ENCODE peak calls at places on chromosomes 11 and 22, in ten cellular contexts. One of them, this sample, is unnamed.

GRCh38 chr22:43826142-43827093 is 14.3 kb upstream of the EFCAB6 start:
- DNase-seq in GM23338: no peak
- DNase-seq in RWPE1: peak; percentile 63
- DNase-seq in mammary epithelial cell: peak; percentile 68
- DNase-seq in tibial nerve: no peak
- DNase-seq in heart left ventricle: no peak
- DNase-seq in PC-3: peak; percentile 62
- DNase-seq in heart right ventricle: no peak
- DNase-seq in esophagus squamous epithelium: no peak
- DNase-seq in neural crest cell: no peak
- DNase-seq in this sample: peak; percentile 18

GRCh38 chr11:60985501-60985900 is 14.0 kb downstream of the CD6 start:
- DNase-seq in GM23338: no peak
- DNase-seq in RWPE1: no peak
- DNase-seq in mammary epithelial cell: no peak
- DNase-seq in tibial nerve: no peak
- DNase-seq in heart left ventricle: no peak
- DNase-seq in PC-3: no peak
- DNase-seq in heart right ventricle: no peak
- DNase-seq in esophagus squamous epithelium: no peak
- DNase-seq in neural crest cell: no peak
- DNase-seq in this sample: no peak

GRCh38 chr11:111765320-111765983 is 737 bp downstream of the PPP2R1B start:
- DNase-seq in GM23338: peak; percentile 64
- DNase-seq in RWPE1: peak; percentile 31
- DNase-seq in mammary epithelial cell: peak; percentile 16
- DNase-seq in tibial nerve: no peak
- DNase-seq in heart left ventricle: no peak
- DNase-seq in PC-3: peak; percentile 35
- DNase-seq in heart right ventricle: no peak
- DNase-seq in esophagus squamous epithelium: no peak
- DNase-seq in neural crest cell: no peak
- DNase-seq in this sample: peak; percentile 24

GRCh38 chr11:40882301-40882700 is 577.2 kb downstream of the LRRC4C start:
- DNase-seq in GM23338: no peak
- DNase-seq in RWPE1: no peak
- DNase-seq in mammary epithelial cell: no peak
- DNase-seq in tibial nerve: no peak
- DNase-seq in heart left ventricle: no peak
- DNase-seq in PC-3: no peak
- DNase-seq in heart right ventricle: no peak
- DNase-seq in esophagus squamous epithelium: no peak
- DNase-seq in neural crest cell: no peak
- DNase-seq in this sample: no peak

GRCh38 chr22:25637032-25637431 is 72.6 kb downstream of the GRK3 start:
- DNase-seq in GM23338: no peak
- DNase-seq in RWPE1: no peak
- DNase-seq in mammary epithelial cell: no peak
- DNase-seq in tibial nerve: no peak
- DNase-seq in heart left ventricle: no peak
- DNase-seq in PC-3: no peak
- DNase-seq in heart right ventricle: no peak
- DNase-seq in esophagus squamous epithelium: no peak
- DNase-seq in neural crest cell: no peak
- DNase-seq in this sample: no peak

GRCh38 chr11:106304274-106304673 is 226.8 kb downstream of the AASDHPPT start:
- DNase-seq in GM23338: no peak
- DNase-seq in RWPE1: no peak
- DNase-seq in mammary epithelial cell: peak; percentile 26
- DNase-seq in tibial nerve: no peak
- DNase-seq in heart left ventricle: no peak
- DNase-seq in PC-3: no peak
- DNase-seq in heart right ventricle: no peak
- DNase-seq in esophagus squamous epithelium: no peak
- DNase-seq in neural crest cell: no peak
- DNase-seq in this sample: no peak

GRCh38 chr11:73194593-73194992 is 23.5 kb upstream of the P2RY2 start:
- DNase-seq in GM23338: no peak
- DNase-seq in RWPE1: peak; percentile 77
- DNase-seq in mammary epithelial cell: peak; percentile 87
- DNase-seq in tibial nerve: no peak
- DNase-seq in heart left ventricle: no peak
- DNase-seq in PC-3: peak; percentile 96
- DNase-seq in heart right ventricle: no peak
- DNase-seq in esophagus squamous epithelium: no peak
- DNase-seq in neural crest cell: no peak
- DNase-seq in this sample: peak; percentile 69

GRCh38 chr11:1953489-1954284 is 6.6 kb downstream of the MRPL23 start:
- DNase-seq in GM23338: no peak
- DNase-seq in RWPE1: no peak
- DNase-seq in mammary epithelial cell: no peak
- DNase-seq in tibial nerve: peak; percentile 11
- DNase-seq in heart left ventricle: peak; percentile 77
- DNase-seq in PC-3: no peak
- DNase-seq in heart right ventricle: peak; percentile 62
- DNase-seq in esophagus squamous epithelium: no peak
- DNase-seq in neural crest cell: no peak
- DNase-seq in this sample: no peak

GRCh38 chr11:125404811-125405481 is 91.1 kb downstream of the FEZ1 start:
- DNase-seq in GM23338: peak; percentile 84
- DNase-seq in RWPE1: peak; percentile 70
- DNase-seq in mammary epithelial cell: peak; percentile 27
- DNase-seq in tibial nerve: peak; percentile 57
- DNase-seq in heart left ventricle: peak; percentile 84
- DNase-seq in PC-3: peak; percentile 50
- DNase-seq in heart right ventricle: peak; percentile 77
- DNase-seq in esophagus squamous epithelium: no peak
- DNase-seq in neural crest cell: peak; percentile 88
- DNase-seq in this sample: peak; percentile 55

GRCh38 chr11:112882494-112883381 is 78.5 kb upstream of the NCAM1 start:
- DNase-seq in GM23338: no peak
- DNase-seq in RWPE1: no peak
- DNase-seq in mammary epithelial cell: no peak
- DNase-seq in tibial nerve: no peak
- DNase-seq in heart left ventricle: no peak
- DNase-seq in PC-3: no peak
- DNase-seq in heart right ventricle: peak; percentile 31
- DNase-seq in esophagus squamous epithelium: no peak
- DNase-seq in neural crest cell: no peak
- DNase-seq in this sample: no peak

GRCh38 chr11:8082391-8083087 is 1.5 kb downstream of the TUB start:
- DNase-seq in GM23338: peak; percentile 64
- DNase-seq in RWPE1: no peak
- DNase-seq in mammary epithelial cell: no peak
- DNase-seq in tibial nerve: no peak
- DNase-seq in heart left ventricle: peak; percentile 33
- DNase-seq in PC-3: no peak
- DNase-seq in heart right ventricle: no peak
- DNase-seq in esophagus squamous epithelium: no peak
- DNase-seq in neural crest cell: no peak
- DNase-seq in this sample: no peak

GRCh38 chr11:119787074-119787461 is 58.1 kb upstream of the NECTIN1 start:
- DNase-seq in GM23338: no peak
- DNase-seq in RWPE1: no peak
- DNase-seq in mammary epithelial cell: no peak
- DNase-seq in tibial nerve: no peak
- DNase-seq in heart left ventricle: no peak
- DNase-seq in PC-3: no peak
- DNase-seq in heart right ventricle: no peak
- DNase-seq in esophagus squamous epithelium: no peak
- DNase-seq in neural crest cell: no peak
- DNase-seq in this sample: no peak

GRCh38 chr11:74634537-74634936 is 42.2 kb downstream of the POLD3 start:
- DNase-seq in GM23338: peak; percentile 4
- DNase-seq in RWPE1: peak; percentile 87
- DNase-seq in mammary epithelial cell: peak; percentile 93
- DNase-seq in tibial nerve: no peak
- DNase-seq in heart left ventricle: no peak
- DNase-seq in PC-3: peak; percentile 81
- DNase-seq in heart right ventricle: no peak
- DNase-seq in esophagus squamous epithelium: no peak
- DNase-seq in neural crest cell: no peak
- DNase-seq in this sample: peak; percentile 94
- TF ChIP-seq CTCF in GM23338: peak; percentile 45
- TF ChIP-seq CTCF in RWPE1: peak; percentile 24
- TF ChIP-seq CTCF in mammary epithelial cell: peak; percentile 74
- TF ChIP-seq CTCF in tibial nerve: no peak
- TF ChIP-seq CTCF in heart left ventricle: peak; percentile 41
- TF ChIP-seq CTCF in PC-3: peak; percentile 87
- TF ChIP-seq CTCF in heart right ventricle: peak; percentile 34
- TF ChIP-seq CTCF in esophagus squamous epithelium: peak; percentile 45
- TF ChIP-seq CTCF in neural crest cell: no peak
- TF ChIP-seq CTCF in this sample: peak; percentile 33

GRCh38 chr22:48894064-48894671 is 933.5 kb downstream of the BRD1 start:
- DNase-seq in GM23338: no peak
- DNase-seq in RWPE1: no peak
- DNase-seq in mammary epithelial cell: no peak
- DNase-seq in tibial nerve: no peak
- DNase-seq in heart left ventricle: peak; percentile 52
- DNase-seq in PC-3: no peak
- DNase-seq in heart right ventricle: no peak
- DNase-seq in esophagus squamous epithelium: no peak
- DNase-seq in neural crest cell: no peak
- DNase-seq in this sample: no peak
- TF ChIP-seq CTCF in GM23338: no peak
- TF ChIP-seq CTCF in RWPE1: no peak
- TF ChIP-seq CTCF in mammary epithelial cell: no peak
- TF ChIP-seq CTCF in tibial nerve: no peak
- TF ChIP-seq CTCF in heart left ventricle: no peak
- TF ChIP-seq CTCF in PC-3: no peak
- TF ChIP-seq CTCF in heart right ventricle: no peak
- TF ChIP-seq CTCF in esophagus squamous epithelium: no peak
- TF ChIP-seq CTCF in neural crest cell: peak; percentile 35
- TF ChIP-seq CTCF in this sample: no peak

GRCh38 chr11:103863497-103863896 is 172.9 kb upstream of the DDI1 start:
- DNase-seq in GM23338: no peak
- DNase-seq in RWPE1: no peak
- DNase-seq in mammary epithelial cell: peak; percentile 40
- DNase-seq in tibial nerve: no peak
- DNase-seq in heart left ventricle: no peak
- DNase-seq in PC-3: no peak
- DNase-seq in heart right ventricle: no peak
- DNase-seq in esophagus squamous epithelium: no peak
- DNase-seq in neural crest cell: no peak
- DNase-seq in this sample: peak; percentile 31

GRCh38 chr11:103867481-103867880 is 169.0 kb upstream of the DDI1 start:
- DNase-seq in GM23338: no peak
- DNase-seq in RWPE1: no peak
- DNase-seq in mammary epithelial cell: peak; percentile 10
- DNase-seq in tibial nerve: no peak
- DNase-seq in heart left ventricle: no peak
- DNase-seq in PC-3: no peak
- DNase-seq in heart right ventricle: no peak
- DNase-seq in esophagus squamous epithelium: no peak
- DNase-seq in neural crest cell: no peak
- DNase-seq in this sample: no peak

GRCh38 chr11:103862049-103862826 is 174.2 kb upstream of the DDI1 start:
- DNase-seq in GM23338: no peak
- DNase-seq in RWPE1: no peak
- DNase-seq in mammary epithelial cell: no peak
- DNase-seq in tibial nerve: no peak
- DNase-seq in heart left ventricle: no peak
- DNase-seq in PC-3: no peak
- DNase-seq in heart right ventricle: no peak
- DNase-seq in esophagus squamous epithelium: no peak
- DNase-seq in neural crest cell: no peak
- DNase-seq in this sample: no peak

DNA sequence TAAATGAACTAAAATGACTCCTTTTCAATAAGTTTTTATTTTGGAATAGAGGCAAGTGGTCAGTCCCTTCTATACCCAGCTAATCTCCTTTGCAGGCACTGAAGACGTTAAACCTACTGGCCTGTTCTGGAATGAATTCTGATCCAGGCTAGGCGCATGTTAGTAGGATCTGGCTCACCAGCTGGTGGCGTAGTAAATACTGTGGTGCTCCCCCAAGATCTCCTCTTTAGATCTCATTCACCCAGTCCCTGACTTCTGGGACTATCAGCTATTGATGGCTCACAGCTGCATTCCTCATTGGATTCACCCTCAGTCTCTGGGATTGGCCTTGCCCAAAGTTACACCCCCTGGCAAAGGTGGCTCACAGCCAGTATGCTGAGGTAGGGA is 173.6 kb upstream of the DDI1 start:
- DNase-seq in GM23338: peak; percentile 65
- DNase-seq in RWPE1: no peak
- DNase-seq in mammary epithelial cell: no peak
- DNase-seq in tibial nerve: no peak
- DNase-seq in heart left ventricle: no peak
- DNase-seq in PC-3: no peak
- DNase-seq in heart right ventricle: no peak
- DNase-seq in esophagus squamous epithelium: no peak
- DNase-seq in neural crest cell: no peak
- DNase-seq in this sample: no peak
- TF ChIP-seq CTCF in GM23338: peak; percentile 59
- TF ChIP-seq CTCF in RWPE1: no peak
- TF ChIP-seq CTCF in mammary epithelial cell: no peak
- TF ChIP-seq CTCF in tibial nerve: no peak
- TF ChIP-seq CTCF in heart left ventricle: no peak
- TF ChIP-seq CTCF in PC-3: peak; percentile 11
- TF ChIP-seq CTCF in heart right ventricle: no peak
- TF ChIP-seq CTCF in esophagus squamous epithelium: no peak
- TF ChIP-seq CTCF in neural crest cell: no peak
- TF ChIP-seq CTCF in this sample: no peak

GRCh38 chr22:37101311-37102063 is 8.0 kb downstream of the TMPRSS6 start:
- DNase-seq in GM23338: no peak
- DNase-seq in RWPE1: no peak
- DNase-seq in mammary epithelial cell: no peak
- DNase-seq in tibial nerve: no peak
- DNase-seq in heart left ventricle: no peak
- DNase-seq in PC-3: no peak
- DNase-seq in heart right ventricle: no peak
- DNase-seq in esophagus squamous epithelium: no peak
- DNase-seq in neural crest cell: no peak
- DNase-seq in this sample: no peak

GRCh38 chr22:37103151-37103550 is 6.4 kb downstream of the TMPRSS6 start:
- DNase-seq in GM23338: no peak
- DNase-seq in RWPE1: no peak
- DNase-seq in mammary epithelial cell: no peak
- DNase-seq in tibial nerve: no peak
- DNase-seq in heart left ventricle: no peak
- DNase-seq in PC-3: no peak
- DNase-seq in heart right ventricle: no peak
- DNase-seq in esophagus squamous epithelium: no peak
- DNase-seq in neural crest cell: no peak
- DNase-seq in this sample: no peak

GRCh38 chr22:37105990-37106389 is 3.5 kb downstream of the TMPRSS6 start:
- DNase-seq in GM23338: no peak
- DNase-seq in RWPE1: no peak
- DNase-seq in mammary epithelial cell: no peak
- DNase-seq in tibial nerve: no peak
- DNase-seq in heart left ventricle: no peak
- DNase-seq in PC-3: no peak
- DNase-seq in heart right ventricle: no peak
- DNase-seq in esophagus squamous epithelium: no peak
- DNase-seq in neural crest cell: no peak
- DNase-seq in this sample: no peak

GRCh38 chr22:37105154-37105553 is 4.4 kb downstream of the TMPRSS6 start:
- DNase-seq in GM23338: no peak
- DNase-seq in RWPE1: no peak
- DNase-seq in mammary epithelial cell: no peak
- DNase-seq in tibial nerve: no peak
- DNase-seq in heart left ventricle: no peak
- DNase-seq in PC-3: no peak
- DNase-seq in heart right ventricle: no peak
- DNase-seq in esophagus squamous epithelium: no peak
- DNase-seq in neural crest cell: no peak
- DNase-seq in this sample: no peak

GRCh38 chr22:37103696-37104452 is 5.6 kb downstream of the TMPRSS6 start:
- DNase-seq in GM23338: no peak
- DNase-seq in RWPE1: no peak
- DNase-seq in mammary epithelial cell: no peak
- DNase-seq in tibial nerve: no peak
- DNase-seq in heart left ventricle: no peak
- DNase-seq in PC-3: no peak
- DNase-seq in heart right ventricle: no peak
- DNase-seq in esophagus squamous epithelium: no peak
- DNase-seq in neural crest cell: no peak
- DNase-seq in this sample: no peak
- TF ChIP-seq CTCF in GM23338: no peak
- TF ChIP-seq CTCF in RWPE1: no peak
- TF ChIP-seq CTCF in mammary epithelial cell: no peak
- TF ChIP-seq CTCF in tibial nerve: no peak
- TF ChIP-seq CTCF in heart left ventricle: no peak
- TF ChIP-seq CTCF in PC-3: no peak
- TF ChIP-seq CTCF in heart right ventricle: no peak
- TF ChIP-seq CTCF in esophagus squamous epithelium: no peak
- TF ChIP-seq CTCF in neural crest cell: no peak
- TF ChIP-seq CTCF in this sample: no peak